ENCODE peak calls at places on chromosome 11, in eight cellular contexts. R is RPMI7951; Q is AG10803; H is left ventricle myocardium inferior; X is epithelial cell of prostate; F is hypothalamus; A is GM04504; Z is CD4-positive, CD25-positive, alpha-beta regulatory T cell. G is an unnamed sample.

GRCh38 chr11:60130496-60130895 is 42.0 kb downstream of the MS4A2 start:
- DNase-seq in A (no peak), Z (no peak), X (no peak), Q (no peak), F (no peak), R (peak; percentile 18), H (no peak), G (peak; percentile 13)

GRCh38 chr11:109783842-109784241 is 309.4 kb upstream of the ZC3H12C start:
- DNase-seq in R (no peak), F (no peak), A (no peak), X (no peak), Z (no peak), Q (no peak), H (no peak), G (no peak)

GRCh38 chr11:76307978-76308747 is 72.8 kb downstream of the THAP12 start:
- DNase-seq in F (no peak), A (no peak), Z (no peak), R (no peak), Q (no peak), H (no peak), X (no peak), G (no peak)

GRCh38 chr11:79047356-79047755 is 393.5 kb downstream of the TENM4 start:
- DNase-seq in H (no peak), F (no peak), Q (no peak), R (no peak), Z (no peak), X (no peak), A (no peak), G (no peak)

GRCh38 chr11:19536131-19536530 is 176.5 kb upstream of the NAV2 start:
- DNase-seq in F (no peak), H (no peak), Z (no peak), Q (no peak), A (no peak), X (no peak), R (no peak), G (no peak)

GRCh38 chr11:69137148-69137844 is 18.4 kb upstream of the SMIM38 start:
- DNase-seq in A (no peak), R (no peak), Z (no peak), H (no peak), F (no peak), Q (no peak), X (no peak), G (no peak)

GRCh38 chr11:28086569-28086968 is 21.4 kb downstream of the KIF18A start:
- DNase-seq in R (no peak), X (no peak), H (no peak), F (no peak), Z (no peak), Q (peak; percentile 71), A (peak; percentile 19), G (no peak)

GRCh38 chr11:27075655-27076054 is 35.0 kb downstream of the BBOX1 start:
- DNase-seq in H (no peak), R (no peak), Z (no peak), F (no peak), Q (no peak), X (no peak), A (no peak), G (no peak)

GRCh38 chr11:106503901-106504300 is 426.4 kb downstream of the AASDHPPT start:
- DNase-seq in H (no peak), Z (no peak), Q (peak; percentile 13), R (no peak), X (no peak), A (no peak), F (no peak), G (no peak)

GRCh38 chr11:88179141-88179540 is 3.9 kb upstream of the RAB38 start:
- DNase-seq in F (no peak), Z (no peak), R (peak; percentile 41), Q (peak; percentile 33), H (no peak), A (no peak), X (peak; percentile 94), G (no peak)

G was measured in NCI-H460.